ENCODE peak calls at places on chromosomes 5 and 9, in five cellular contexts. K is aorta; A is fibroblast of lung; Z is AG08396; M is stimulated activated CD8-positive, alpha-beta memory T cell treated with anti-CD3 and anti-CD28 coated beads, Interleukin-2, amount 100 ng/mL, for 1 hour. S is an unnamed sample.

GRCh38 chr9:109403766-109404320 is 83.0 kb upstream of the EPB41L4B start:
- DNase-seq in K (no peak), A (no peak), Z (no peak), M (no peak), S (no peak)

GRCh38 chr5:179930788-179931473 is 23.2 kb upstream of the TBC1D9B start:
- DNase-seq in K (no peak), A (no peak), Z (no peak), M (no peak), S (no peak)

GRCh38 chr9:89609426-89610006 is 4.7 kb downstream of the GADD45G start:
- DNase-seq in K (no peak), A (no peak), Z (no peak), M (no peak), S (no peak)

GRCh38 chr5:121152411-121152810 is 688.3 kb downstream of the PRR16 start:
- DNase-seq in K (no peak), A (no peak), Z (no peak), M (no peak), S (no peak)

GRCh38 chr5:78983601-78984000 is 1.5 kb downstream of the ARSB start:
- DNase-seq in K (no peak), A (no peak), Z (no peak), M (no peak), S (no peak)

GRCh38 chr9:106958955-106959657 is 96.1 kb downstream of the ZNF462 start:
- DNase-seq in K (no peak), A (no peak), Z (no peak), M (no peak), S (no peak)

GRCh38 chr9:122265265-122265900 is 701 bp downstream of the MRRF start:
- DNase-seq in K (no peak), A (peak), Z (no peak), M (no peak), S (no peak)

GRCh38 chr5:103207001-103207400 is 51.6 kb upstream of the MACIR start:
- DNase-seq in K (no peak), A (no peak), Z (no peak), M (no peak), S (no peak)

GRCh38 chr5:151574597-151574996 is 16.5 kb downstream of the FAT2 start:
- DNase-seq in K (no peak), A (no peak), Z (no peak), M (no peak), S (no peak)

S was measured in NCI-H1694 treated with DMSO at 0.1 percent for 48 hours.